ENCODE peak calls at places on chromosomes 5 and 9, in four cellular contexts. D is CD8-positive, alpha-beta T cell; B is MCF 10A; P is cardiac fibroblast. H is an unnamed sample.

GRCh38 chr5:179310439-179311090 is 34.7 kb downstream of the ADAMTS2 start:
- DNase-seq in D (no peak), B (no peak), P (no peak), H (no peak)

GRCh38 chr5:5181650-5182324 is 41.7 kb downstream of the ADAMTS16 start:
- DNase-seq in D (no peak), B (no peak), P (no peak), H (no peak)

GRCh38 chr9:111481885-111482636 is 2.1 kb downstream of the ECPAS start:
- DNase-seq in D (no peak), B (peak; percentile 72), P (peak; percentile 48), H (no peak)

GRCh38 chr9:87581513-87581912 is 83.8 kb downstream of the DAPK1 start:
- DNase-seq in D (no peak), B (no peak), P (peak; percentile 76), H (no peak)

GRCh38 chr5:172611913-172612312 is 29.1 kb upstream of the NEURL1B start:
- DNase-seq in D (no peak), B (no peak), P (no peak), H (no peak)

GRCh38 chr5:142168365-142168764 is 59.8 kb downstream of the NDFIP1 start:
- DNase-seq in D (no peak), B (no peak), P (no peak), H (no peak)

GRCh38 chr5:59923465-59923864 is 29.9 kb upstream of the PDE4D start:
- DNase-seq in D (no peak), B (no peak), P (peak; percentile 23), H (no peak)

GRCh38 chr5:169694221-169694620 is 57.1 kb downstream of the DOCK2 start:
- DNase-seq in D (no peak), B (no peak), P (peak; percentile 23), H (no peak)

GRCh38 chr9:129542761-129543160 is 78.1 kb downstream of the C9orf50 start:
- DNase-seq in D (no peak), B (peak; percentile 55), P (no peak), H (no peak)

GRCh38 chr9:107946364-107947137 is 457.0 kb upstream of the KLF4 start:
- DNase-seq in D (no peak), B (peak; percentile 8), P (no peak), H (no peak)

GRCh38 chr9:107945961-107946360 is 456.4 kb upstream of the KLF4 start:
- DNase-seq in D (no peak), B (no peak), P (no peak), H (no peak)

GRCh38 chr9:107944387-107944786 is 454.8 kb upstream of the KLF4 start:
- DNase-seq in D (no peak), B (no peak), P (no peak), H (no peak)

GRCh38 chr9:107943901-107944300 is 454.3 kb upstream of the KLF4 start:
- DNase-seq in D (no peak), B (no peak), P (no peak), H (no peak)

GRCh38 chr9:107945493-107945892 is 455.9 kb upstream of the KLF4 start:
- DNase-seq in D (no peak), B (no peak), P (no peak), H (no peak)
- TF ChIP-seq CTCF in D (no peak), B (no peak), P (no peak), H (no peak)

GRCh38 chr5:146039420-146039819 is 66.0 kb downstream of the PLAC8L1 start:
- DNase-seq in D (no peak), B (peak; percentile 42), P (no peak), H (no peak)

GRCh38 chr5:146043722-146044121 is 61.7 kb downstream of the PLAC8L1 start:
- DNase-seq in D (no peak), B (no peak), P (no peak), H (no peak)

GRCh38 chr5:146042628-146043279 is 62.6 kb downstream of the PLAC8L1 start:
- DNase-seq in D (no peak), B (peak; percentile 95), P (peak; percentile 57), H (no peak)

GRCh38 chr5:146040559-146040958 is 64.8 kb downstream of the PLAC8L1 start:
- DNase-seq in D (no peak), B (no peak), P (peak; percentile 32), H (no peak)

DNA sequence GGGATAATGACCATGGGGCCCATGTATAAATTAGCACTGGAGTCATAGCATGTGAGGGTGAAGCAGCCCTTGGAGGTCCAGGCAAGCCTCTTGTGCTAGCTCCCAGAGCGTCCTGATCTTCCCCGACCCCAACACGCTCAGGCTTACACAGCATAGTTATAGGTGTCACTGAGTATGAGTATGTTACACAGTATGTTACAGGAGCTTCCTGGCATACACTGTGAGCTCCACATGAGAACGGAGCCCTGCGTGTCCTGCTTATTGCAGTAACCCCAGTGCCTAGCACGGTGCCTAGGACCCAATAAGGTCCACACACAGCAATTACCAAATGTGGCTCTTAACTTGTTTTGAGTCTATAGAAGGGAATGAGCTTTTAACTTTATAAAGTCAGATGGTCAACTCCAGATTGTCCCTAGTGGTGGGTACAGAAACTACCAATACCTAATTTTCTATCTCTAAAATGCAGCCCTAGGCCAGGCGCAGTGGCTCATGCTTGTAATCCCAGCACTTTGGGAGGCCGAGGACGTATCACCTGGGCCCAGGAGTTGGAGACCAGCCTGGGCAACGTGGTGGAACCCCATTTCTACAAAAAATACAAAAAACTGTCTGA is 64.1 kb downstream of the PLAC8L1 start:
- DNase-seq in D (no peak), B (peak; percentile 34), P (no peak), H (no peak)
- TF ChIP-seq CTCF in D (no peak), B (no peak), P (peak; percentile 44), H (no peak)

GRCh38 chr5:115313632-115314031 is 17.2 kb upstream of the CCDC112 start:
- DNase-seq in D (no peak), B (no peak), P (no peak), H (no peak)

GRCh38 chr5:115317750-115318149 is 21.3 kb upstream of the CCDC112 start:
- DNase-seq in D (no peak), B (no peak), P (no peak), H (no peak)

GRCh38 chr5:115309751-115310370 is 13.4 kb upstream of the CCDC112 start:
- DNase-seq in D (no peak), B (peak; percentile 53), P (peak; percentile 62), H (no peak)

GRCh38 chr5:115308815-115309214 is 12.4 kb upstream of the CCDC112 start:
- DNase-seq in D (no peak), B (no peak), P (no peak), H (no peak)

DNA sequence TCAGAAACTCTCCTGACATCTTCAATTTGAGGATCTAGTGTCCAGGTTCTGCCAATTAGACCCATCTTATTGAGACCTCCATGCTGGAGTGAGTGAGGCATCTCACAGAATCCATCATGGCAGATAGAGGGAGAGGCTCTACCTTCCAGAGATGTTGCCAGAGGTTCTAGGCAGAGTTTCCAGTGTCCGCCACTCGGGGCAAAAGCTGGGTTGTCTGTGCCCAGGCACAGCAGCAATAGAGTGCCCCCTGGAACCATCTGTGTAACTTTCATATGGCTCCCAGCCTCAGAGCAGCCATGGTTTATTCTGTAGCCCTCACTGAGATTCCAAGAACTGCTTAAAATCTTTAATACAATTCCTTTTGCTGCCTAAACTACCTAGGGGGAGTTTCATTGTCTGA is 16.6 kb upstream of the CCDC112 start:
- DNase-seq in D (no peak), B (no peak), P (no peak), H (no peak)
- TF ChIP-seq CTCF in D (no peak), B (no peak), P (no peak), H (no peak)

GRCh38 chr5:56024810-56025302 is 30.1 kb upstream of the IL6ST start:
- DNase-seq in D (no peak), B (no peak), P (no peak), H (no peak)

GRCh38 chr5:56025303-56025885 is 30.6 kb upstream of the IL6ST start:
- DNase-seq in D (no peak), B (no peak), P (peak; percentile 15), H (no peak)

GRCh38 chr5:56023296-56023695 is 28.5 kb upstream of the IL6ST start:
- DNase-seq in D (no peak), B (no peak), P (no peak), H (no peak)

GRCh38 chr5:56018860-56019259 is 24.1 kb upstream of the IL6ST start:
- DNase-seq in D (no peak), B (no peak), P (no peak), H (no peak)

DNA sequence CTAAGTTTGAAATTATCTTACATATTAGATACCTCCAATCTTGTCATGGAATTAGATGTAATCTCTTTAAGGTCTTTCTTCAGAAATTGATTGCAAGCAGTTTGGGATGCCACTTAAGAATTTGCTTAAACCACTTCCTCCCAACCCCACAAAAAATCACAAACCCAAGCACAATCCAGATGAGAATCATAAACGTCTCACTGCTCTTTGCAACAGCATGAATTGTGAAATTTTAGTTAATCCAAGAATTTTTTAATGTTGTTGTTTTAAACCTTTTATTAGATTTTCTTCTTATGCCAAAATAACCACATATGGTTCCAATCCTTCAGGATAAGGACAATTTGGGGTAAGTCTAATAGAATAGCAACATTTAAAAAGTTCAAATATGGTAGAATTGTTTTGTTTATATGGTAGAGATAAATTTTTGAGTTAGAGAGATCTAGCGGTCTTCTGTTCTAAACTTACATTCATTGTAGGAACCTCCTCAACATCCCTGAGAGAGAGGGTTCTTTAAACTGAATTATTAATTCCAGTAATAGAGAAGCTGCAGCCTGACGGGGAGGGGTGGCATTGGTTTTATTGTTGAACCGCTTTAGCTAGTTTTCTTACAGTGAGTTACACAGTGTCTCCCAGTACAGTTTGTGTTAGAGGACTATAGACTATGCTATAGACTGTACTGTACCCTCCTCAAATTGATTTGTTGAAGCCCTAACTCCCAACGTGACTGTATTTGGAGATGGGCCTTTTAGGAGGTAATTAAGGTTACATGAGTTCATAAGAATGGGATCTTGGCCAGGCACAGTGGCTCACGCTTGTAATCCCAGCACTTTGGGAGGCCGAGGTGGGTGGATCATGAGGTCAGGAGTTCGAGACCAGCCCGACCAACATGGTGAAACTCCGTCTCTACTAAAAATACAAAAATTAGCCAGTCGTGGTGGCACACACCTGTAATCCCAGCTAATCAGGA is 24.8 kb upstream of the IL6ST start:
- DNase-seq in D (no peak), B (no peak), P (peak; percentile 68), H (no peak)
- TF ChIP-seq CTCF in D (no peak), B (no peak), P (no peak), H (no peak)

GRCh38 chr9:135671591-135672041 is 8.5 kb downstream of the LCN9 start:
- DNase-seq in D (no peak), B (no peak), P (no peak), H (no peak)
- TF ChIP-seq CTCF in D (no peak), B (no peak), P (no peak), H (no peak)

GRCh38 chr5:149264432-149265069 is 7.1 kb upstream of the AFAP1L1 start:
- DNase-seq in D (peak; percentile 28), B (peak; percentile 78), P (no peak), H (peak; percentile 48)
- TF ChIP-seq CTCF in D (peak; percentile 32), B (peak; percentile 72), P (peak; percentile 55), H (peak; percentile 87)

DNA sequence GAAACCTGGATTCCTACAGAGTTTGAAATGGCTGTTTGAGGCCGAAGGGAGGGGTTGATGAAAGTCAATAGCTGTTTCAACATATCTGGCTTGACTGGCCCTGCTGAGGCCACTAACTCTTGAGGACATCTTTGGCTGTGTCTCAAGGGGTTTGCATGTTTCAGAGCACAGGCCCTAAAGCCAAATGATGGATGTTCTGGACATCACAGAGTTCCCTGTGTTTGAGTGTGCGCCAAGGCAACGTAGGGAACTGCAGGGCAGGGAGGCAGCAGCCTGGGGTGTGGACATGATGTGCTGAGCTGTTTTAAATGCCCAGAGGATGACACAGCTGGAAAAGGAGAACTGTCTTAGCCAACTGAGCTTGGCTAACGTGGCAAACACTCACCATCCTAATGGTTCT is 89.6 kb downstream of the RAPGEF1 start:
- DNase-seq in D (no peak), B (peak; percentile 83), P (peak; percentile 61), H (no peak)
- TF ChIP-seq CTCF in D (no peak), B (no peak), P (no peak), H (no peak)

H was measured in CD4-positive, alpha-beta T cell.